ENCODE peak calls at places on chromosomes 6 and 20, in four cellular contexts. S is GM12864; B is anterior cingulate cortex; V is CD8-positive, alpha-beta memory T cell. T is an unnamed sample.
A peak's percentile ranks its signal among the peaks of the same experiment; 100 is the strongest.

GRCh38 chr20:8104252-8104651 is 27.8 kb upstream of the PLCB1 start:
- DNase-seq in S (no peak), V (no peak), B (no peak), T (no peak)

GRCh38 chr6:34302929-34303328 is 54.1 kb upstream of the SMIM29 start:
- DNase-seq in B (no peak), V (no peak), S (no peak), T (no peak)

GRCh38 chr6:20438462-20439070 is 36.9 kb downstream of the E2F3 start:
- DNase-seq in B (no peak), V (no peak), S (no peak), T (no peak)

GRCh38 chr6:34362909-34363713 is 29.4 kb downstream of the NUDT3 start:
- DNase-seq in B (no peak), V (no peak), S (peak; percentile 27), T (no peak)

GRCh38 chr6:44507014-44507413 is 119.5 kb downstream of the CDC5L start:
- DNase-seq in S (no peak), B (no peak), V (no peak), T (no peak)

GRCh38 chr6:35050291-35050987 is 90.7 kb downstream of the TCP11 start:
- DNase-seq in B (peak; percentile 13), V (no peak), S (no peak), T (no peak)

GRCh38 chr6:56242343-56242742 is 5.0 kb downstream of the COL21A1 start:
- DNase-seq in B (no peak), S (no peak), V (no peak), T (no peak)

GRCh38 chr6:16168121-16168520 is 39.2 kb downstream of the MYLIP start:
- DNase-seq in S (no peak), B (no peak), V (no peak), T (no peak)

GRCh38 chr6:123062645-123063044 is 66.6 kb downstream of the CLVS2 start:
- DNase-seq in V (no peak), B (no peak), S (no peak), T (no peak)

T was measured in body of pancreas.